ENCODE peak calls at places on chromosomes 2 and 18, in five cellular contexts. E is progenitor cell of endocrine pancreas, T is psoas muscle, D is epithelial cell of esophagus, M is tibial nerve. Q is an unnamed sample.

GRCh38 chr2:239378918-239379640 is 21.7 kb downstream of the HDAC4 start:
- DNase-seq in E (no peak), T (peak; percentile 51), D (no peak), M (no peak), Q (peak; percentile 11)

GRCh38 chr2:43219383-43220228 is 6.8 kb downstream of the ZFP36L2 start:
- DNase-seq in E (peak; percentile 40), T (peak; percentile 93), D (peak; percentile 83), M (peak; percentile 72), Q (no peak)

GRCh38 chr2:42761554-42761953 is 2.4 kb downstream of the OXER1 start:
- DNase-seq in E (no peak), T (no peak), D (no peak), M (no peak), Q (no peak)

GRCh38 chr2:227772197-227772661 is 26.5 kb downstream of the SCYGR8 start:
- DNase-seq in E (no peak), T (no peak), D (no peak), M (no peak), Q (no peak)

GRCh38 chr2:43041661-43042360 is 184.6 kb downstream of the ZFP36L2 start:
- DNase-seq in E (no peak), T (peak; percentile 48), D (peak; percentile 88), M (no peak), Q (no peak)

GRCh38 chr18:48714873-48715272 is 176.0 kb downstream of the CTIF start:
- DNase-seq in E (peak; percentile 22), T (no peak), D (no peak), M (no peak), Q (no peak)

GRCh38 chr2:239159476-239159911 is 241.3 kb downstream of the HDAC4 start:
- DNase-seq in E (no peak), T (peak; percentile 38), D (no peak), M (no peak), Q (peak; percentile 7)

GRCh38 chr18:78796693-78797455 is 182.7 kb upstream of the SALL3 start:
- DNase-seq in E (no peak), T (no peak), D (no peak), M (no peak), Q (no peak)

GRCh38 chr2:132448331-132448730 is 31.7 kb downstream of the GPR39 start:
- DNase-seq in E (no peak), T (no peak), D (no peak), M (no peak), Q (no peak)

GRCh38 chr2:9420495-9420894 is 2.8 kb downstream of the ITGB1BP1 start:
- DNase-seq in E (no peak), T (no peak), D (no peak), M (no peak), Q (peak; percentile 62)

GRCh38 chr2:108923019-108923700 is 65.9 kb downstream of the EDAR start:
- DNase-seq in E (no peak), T (no peak), D (peak; percentile 98), M (no peak), Q (no peak)

DNA sequence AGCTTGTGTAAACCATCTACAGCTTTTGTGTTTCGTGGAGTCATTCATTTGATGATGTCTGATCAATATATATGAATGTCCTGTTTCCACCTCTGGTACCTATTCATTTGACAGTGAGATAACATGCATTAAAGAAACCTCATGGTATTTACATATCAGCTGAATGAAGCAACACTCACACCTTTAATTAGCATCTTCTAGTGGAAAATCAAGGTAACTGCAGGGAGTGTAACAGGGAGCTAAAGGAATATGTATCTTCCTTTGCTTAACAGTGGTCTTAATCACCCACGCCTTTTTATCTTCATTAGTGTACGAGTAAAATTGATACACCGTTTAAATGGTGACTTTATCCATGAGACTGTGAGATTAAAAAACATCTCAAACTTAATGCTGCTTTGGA is 15.6 kb downstream of the SLC39A10 start:
- DNase-seq in E (no peak), T (no peak), D (peak; percentile 40), M (no peak), Q (no peak)
- TF ChIP-seq CTCF in E (peak; percentile 40), T (no peak), D (peak; percentile 42), M (no peak), Q (peak; percentile 33)

GRCh38 chr18:47680488-47680887 is 250.0 kb downstream of the SMAD2 start:
- DNase-seq in E (no peak), T (no peak), D (no peak), M (no peak), Q (no peak)

GRCh38 chr18:47677952-47678351 is 252.5 kb downstream of the SMAD2 start:
- DNase-seq in E (no peak), T (no peak), D (no peak), M (no peak), Q (no peak)

GRCh38 chr18:47682876-47683275 is 247.6 kb downstream of the SMAD2 start:
- DNase-seq in E (no peak), T (no peak), D (no peak), M (no peak), Q (no peak)

GRCh38 chr18:47683774-47684173 is 246.7 kb downstream of the SMAD2 start:
- DNase-seq in E (no peak), T (no peak), D (peak; percentile 15), M (no peak), Q (no peak)

DNA sequence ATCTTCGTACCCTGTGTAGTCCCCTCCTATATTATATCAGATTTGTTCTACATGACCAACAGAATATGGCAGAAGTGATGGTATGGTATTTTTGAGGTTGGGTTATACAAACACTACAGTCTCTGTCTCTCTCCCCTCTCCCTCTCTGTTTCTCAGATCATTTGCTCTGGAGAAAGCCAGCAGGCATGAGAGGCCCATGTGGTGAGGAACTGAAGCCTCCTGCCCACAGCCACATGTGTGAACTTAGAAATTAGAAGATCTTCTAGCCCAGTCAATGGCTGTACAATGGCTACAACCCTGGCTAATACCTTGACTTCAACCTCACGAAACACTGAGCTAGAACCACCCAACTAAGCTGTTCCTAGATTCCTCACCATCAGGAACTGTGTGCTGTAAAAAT is 250.6 kb downstream of the SMAD2 start:
- DNase-seq in E (no peak), T (no peak), D (no peak), M (no peak), Q (no peak)
- TF ChIP-seq CTCF in E (no peak), T (no peak), D (no peak), M (no peak), Q (no peak)

DNA sequence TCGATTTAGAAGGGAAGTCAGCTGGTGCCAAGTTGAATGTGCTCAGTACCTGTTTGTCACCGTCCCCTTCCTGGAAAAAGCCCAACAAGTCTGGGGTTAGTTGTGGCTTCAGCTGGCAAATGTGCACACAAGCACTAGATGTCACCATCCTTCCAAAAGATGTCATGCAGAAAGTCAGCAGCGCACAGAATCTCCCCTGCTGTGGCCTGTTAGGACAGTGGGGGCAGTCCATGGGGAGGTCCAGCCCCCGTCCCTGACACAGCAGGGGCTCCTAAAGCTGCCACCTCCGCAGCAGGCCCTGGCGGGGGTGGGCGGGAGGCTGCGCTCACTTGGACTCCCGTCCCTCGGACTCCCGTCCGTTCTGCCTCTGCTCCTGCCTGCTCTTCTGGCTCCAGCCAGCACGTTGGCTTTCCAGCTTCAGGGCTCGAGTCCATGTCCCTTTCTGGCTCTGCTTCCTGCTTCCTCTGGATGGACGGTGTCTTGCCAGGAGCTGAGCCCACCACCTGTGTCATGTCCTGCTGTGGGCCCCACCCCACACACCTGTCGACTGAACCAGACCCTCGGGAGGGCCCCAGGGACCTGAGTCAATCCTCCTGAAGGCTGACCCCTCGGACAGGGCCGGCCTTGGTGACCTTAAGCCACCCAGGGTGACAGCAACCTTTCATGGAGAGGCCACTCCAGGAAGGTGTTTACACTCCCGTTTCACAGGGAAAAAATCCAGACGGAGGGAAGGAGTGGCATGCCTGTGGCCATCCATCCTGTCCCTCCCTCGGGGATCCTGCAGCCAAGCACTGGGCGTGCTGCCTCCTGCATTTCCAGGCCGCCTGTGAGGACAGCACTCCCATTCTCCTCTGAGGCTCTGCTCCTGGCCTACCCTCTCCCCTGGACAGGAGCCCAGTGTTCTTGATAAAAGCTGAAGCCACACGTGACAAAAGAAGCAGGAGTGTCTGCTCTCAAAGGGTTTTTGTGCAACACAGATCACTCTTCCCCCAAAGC is 8.5 kb downstream of the RAB17 start:
- DNase-seq in E (no peak), T (peak; percentile 77), D (peak; percentile 52), M (peak; percentile 66), Q (peak; percentile 55)
- TF ChIP-seq CTCF in E (peak; percentile 39), T (peak; percentile 52), D (peak; percentile 53), M (peak; percentile 44), Q (no peak)

GRCh38 chr2:177693658-177694334 is 301.2 kb downstream of the AGPS start:
- DNase-seq in E (no peak), T (no peak), D (no peak), M (no peak), Q (no peak)
- TF ChIP-seq CTCF in E (no peak), T (no peak), D (no peak), M (no peak), Q (no peak)

GRCh38 chr2:47784349-47784851 is 1.5 kb downstream of the MSH6 start:
- DNase-seq in E (no peak), T (no peak), D (peak; percentile 26), M (no peak), Q (no peak)

GRCh38 chr2:47779416-47779790 is 3.5 kb upstream of the MSH6 start:
- DNase-seq in E (no peak), T (no peak), D (no peak), M (no peak), Q (no peak)

GRCh38 chr2:47785986-47786385 is 3.0 kb downstream of the MSH6 start:
- DNase-seq in E (no peak), T (no peak), D (no peak), M (no peak), Q (no peak)

GRCh38 chr2:47783491-47784330 is 766 bp downstream of the MSH6 start:
- DNase-seq in E (peak; percentile 64), T (peak; percentile 66), D (peak; percentile 65), M (peak; percentile 41), Q (peak; percentile 71)

GRCh38 chr2:47782557-47783490 is at the start of gene MSH6:
- DNase-seq in E (peak; percentile 84), T (peak; percentile 93), D (peak; percentile 92), M (peak; percentile 75), Q (peak; percentile 90)
- TF ChIP-seq CTCF in E (no peak), T (no peak), D (no peak), M (peak; percentile 40), Q (no peak)

DNA sequence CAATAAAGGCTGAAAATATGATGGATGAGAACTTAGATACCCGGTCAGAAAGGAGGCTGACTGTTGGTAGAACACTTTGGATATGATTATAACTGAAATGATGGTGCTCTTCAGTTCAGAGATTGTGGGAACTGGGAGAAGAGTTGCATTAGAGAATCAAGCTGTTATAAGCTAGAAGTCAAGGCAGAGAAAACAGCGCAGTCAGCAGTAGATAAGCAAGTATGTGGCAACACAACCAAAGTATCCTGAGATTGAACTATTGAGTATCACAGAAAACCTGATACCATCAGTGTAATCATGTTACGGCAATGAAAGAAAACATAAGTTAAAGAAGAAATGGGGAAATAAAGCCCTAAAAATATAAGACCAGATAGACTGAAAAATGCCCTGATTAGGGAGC is 633.9 kb upstream of the LRRTM1 start:
- DNase-seq in E (no peak), T (no peak), D (no peak), M (no peak), Q (no peak)
- TF ChIP-seq CTCF in E (no peak), T (no peak), D (no peak), M (no peak), Q (no peak)

GRCh38 chr18:24543408-24544140 is 83.1 kb downstream of the HRH4 start:
- DNase-seq in E (no peak), T (no peak), D (no peak), M (no peak), Q (no peak)
- TF ChIP-seq CTCF in E (no peak), T (no peak), D (no peak), M (no peak), Q (no peak)

GRCh38 chr2:24342110-24342910 is 18.0 kb downstream of the ITSN2 start:
- DNase-seq in E (no peak), T (no peak), D (no peak), M (no peak), Q (no peak)
- TF ChIP-seq CTCF in E (no peak), T (no peak), D (no peak), M (no peak), Q (no peak)